ENCODE peak calls at places on chromosome 1, in nine cellular contexts. S is AML-193, N is KG1, Q is T-helper 1 cell, T is NCI-H748 treated with DMSO at 0.1 percent for 48 hours, A is HepG2, G is lung, R is type B pancreatic cell, M is fibroblast of mammary gland. V is an unnamed sample.
A peak's percentile ranks its signal among the peaks of the same experiment; 100 is the strongest.

GRCh38 chr1:37325509-37326437 is 148.6 kb upstream of the ZC3H12A start:
- DNase-seq in N (no peak), R (no peak), T (peak; percentile 10), A (no peak), G (no peak), Q (no peak), M (no peak), S (no peak), V (no peak)

GRCh38 chr1:207944571-207944970 is 33.6 kb upstream of the CD34 start:
- DNase-seq in R (no peak), S (no peak), M (no peak), Q (no peak), T (no peak), N (no peak), G (no peak), A (no peak), V (no peak)

GRCh38 chr1:65423884-65424655 is 3.6 kb downstream of the LEPR start:
- DNase-seq in Q (no peak), R (no peak), T (no peak), N (no peak), A (no peak), G (no peak), M (peak; percentile 94), S (peak; percentile 18), V (peak; percentile 76)

GRCh38 chr1:109644670-109645069 is 11.2 kb upstream of the GSTM4 start:
- DNase-seq in A (no peak), G (no peak), Q (no peak), N (no peak), T (no peak), S (no peak), R (peak; percentile 67), M (no peak), V (no peak)

GRCh38 chr1:228277491-228278431 is 69.9 kb downstream of the OBSCN start:
- DNase-seq in G (no peak), N (no peak), R (no peak), Q (no peak), M (no peak), S (no peak), A (no peak), T (no peak), V (no peak)

GRCh38 chr1:45478129-45478802 is 12.7 kb downstream of the TESK2 start:
- DNase-seq in Q (no peak), S (no peak), A (no peak), M (no peak), T (no peak), R (no peak), N (no peak), G (no peak), V (no peak)

GRCh38 chr1:91948501-91949355 is 473 bp upstream of the BRDT start:
- DNase-seq in R (no peak), Q (no peak), T (no peak), A (no peak), G (no peak), S (no peak), M (no peak), N (no peak), V (no peak)

GRCh38 chr1:187627516-187627915 is 798.8 kb downstream of the PLA2G4A start:
- DNase-seq in S (no peak), M (no peak), A (no peak), R (no peak), G (no peak), T (no peak), N (no peak), Q (no peak), V (no peak)